ENCODE peak calls at places on chromosomes 12 and 14, in six cellular contexts. C, L, K, I, T and O are unnamed samples.

GRCh38 chr12:58750484-58750883 is 169.8 kb downstream of the LRIG3 start:
- DNase-seq in C (no peak), T (no peak), I (peak), K (no peak), L (no peak), O (peak)

GRCh38 chr14:93788557-93789365 is 476 bp upstream of the PRIMA1 start:
- DNase-seq in K (no peak), T (peak), I (no peak), L (peak), C (peak), O (no peak)

GRCh38 chr12:38697290-38697689 is 208.1 kb downstream of the CPNE8 start:
- DNase-seq in L (no peak), I (no peak), K (no peak), C (no peak), T (no peak), O (no peak)

GRCh38 chr14:90983560-90983959 is 76.9 kb downstream of the RPS6KA5 start:
- DNase-seq in C (no peak), K (no peak), T (no peak), L (no peak), I (no peak), O (no peak)

GRCh38 chr12:122643207-122643805 is 59.9 kb downstream of the HCAR2 start:
- DNase-seq in C (peak), T (no peak), K (no peak), L (no peak), I (peak), O (peak)

GRCh38 chr14:57884175-57884574 is 18.3 kb upstream of the SLC35F4 start:
- DNase-seq in C (no peak), I (no peak), L (no peak), K (no peak), T (peak), O (no peak)

GRCh38 chr14:71586131-71586893 is 345.9 kb upstream of the RGS6 start:
- DNase-seq in C (peak), T (peak), L (no peak), K (no peak), I (peak), O (peak)

GRCh38 chr14:69703047-69704046 is 63.6 kb upstream of the SRSF5 start:
- DNase-seq in C (no peak), K (no peak), T (no peak), I (no peak), L (no peak), O (no peak)

GRCh38 chr12:28578361-28578760 is 388.1 kb downstream of the CCDC91 start:
- DNase-seq in K (no peak), T (no peak), I (no peak), C (no peak), L (no peak), O (no peak)